ENCODE peak calls at places on chromosome 9, in four cellular contexts. H is AG04450, W is testis, N is brain microvascular endothelial cell. T is an unnamed sample.

GRCh38 chr9:78539904-78540303 is 243.0 kb downstream of the PSAT1 start:
- DNase-seq in W (no peak), N (peak; percentile 68), H (peak; percentile 4), T (no peak)

GRCh38 chr9:91782711-91783214 is 167.3 kb downstream of the ROR2 start:
- DNase-seq in N (no peak), H (no peak), W (peak; percentile 9), T (no peak)

GRCh38 chr9:126860757-126861466 is 473 bp downstream of the ZBTB34 start:
- DNase-seq in H (no peak), N (no peak), W (peak; percentile 48), T (peak; percentile 52)

GRCh38 chr9:136857606-136858412 is 5.7 kb downstream of the MAMDC4 start:
- DNase-seq in W (no peak), N (no peak), H (no peak), T (no peak)

GRCh38 chr9:77707696-77708095 is 59.6 kb upstream of the GNA14 start:
- DNase-seq in N (peak; percentile 97), H (peak; percentile 95), W (no peak), T (peak; percentile 99)

GRCh38 chr9:127860260-127860659 is 5.8 kb upstream of the ENG start:
- DNase-seq in N (no peak), W (peak; percentile 86), H (no peak), T (peak; percentile 71)

GRCh38 chr9:15059003-15059402 is 148.8 kb upstream of the FREM1 start:
- DNase-seq in H (no peak), N (no peak), W (no peak), T (no peak)

GRCh38 chr9:6793203-6793602 is 35.4 kb downstream of the KDM4C start:
- DNase-seq in N (no peak), H (no peak), W (no peak), T (no peak)

GRCh38 chr9:85004818-85005413 is 335.4 kb downstream of the NTRK2 start:
- DNase-seq in W (no peak), N (peak; percentile 1), H (no peak), T (peak; percentile 2)

GRCh38 chr9:93033541-93033940 is 25.0 kb upstream of the SUSD3 start:
- DNase-seq in W (no peak), H (no peak), N (no peak), T (peak; percentile 16)

GRCh38 chr9:12723409-12724028 is 30.3 kb downstream of the TYRP1 start:
- DNase-seq in H (no peak), W (no peak), N (no peak), T (peak; percentile 52)

GRCh38 chr9:19137282-19137681 is 10.0 kb upstream of the PLIN2 start:
- DNase-seq in W (no peak), H (no peak), N (peak; percentile 40), T (peak; percentile 48)

GRCh38 chr9:4380406-4380805 is 80.5 kb upstream of the GLIS3 start:
- DNase-seq in H (no peak), W (no peak), N (no peak), T (no peak)

GRCh38 chr9:6646028-6646636 is 603 bp upstream of the GLDC start:
- DNase-seq in H (no peak), W (no peak), N (no peak), T (no peak)

DNA sequence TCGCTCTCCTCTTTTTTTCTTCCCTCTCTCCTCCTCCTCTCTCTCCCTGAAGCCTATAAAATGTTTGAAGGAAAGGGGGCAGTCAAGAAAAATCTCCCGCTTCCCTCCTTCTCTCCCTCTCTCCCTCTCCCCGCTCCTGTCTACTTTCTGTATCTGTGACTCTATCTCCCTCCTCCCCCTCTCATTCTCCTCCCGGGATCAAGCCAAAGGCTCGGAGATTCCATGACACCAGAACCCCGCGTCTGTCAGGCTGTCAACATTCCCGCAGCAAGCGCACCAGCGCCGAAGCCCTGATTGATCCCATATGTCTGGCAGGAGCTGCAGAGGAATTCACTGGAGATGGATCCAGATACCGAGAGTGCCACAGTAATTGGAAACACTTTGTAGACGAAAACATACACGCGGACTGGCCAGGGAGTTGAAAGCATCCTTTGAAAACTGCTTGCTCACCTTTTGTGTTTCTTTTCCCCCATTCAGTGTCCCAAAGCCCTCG is 268 bp upstream of the SVEP1 start:
- DNase-seq in N (no peak), W (peak; percentile 20), H (no peak), T (peak; percentile 73)
- H3K4me3 ChIP-seq in N (peak overlapping the region; percentile 60), W (peak overlapping the region; percentile 57), H (peak overlapping the region; percentile 75), T (peak overlapping the region; percentile 69)

GRCh38 chr9:131606896-131607567 is 61.7 kb downstream of the PRRT1B start:
- DNase-seq in W (no peak), N (no peak), H (no peak), T (no peak)

GRCh38 chr9:131607591-131607990 is 62.3 kb downstream of the PRRT1B start:
- DNase-seq in W (no peak), H (no peak), N (no peak), T (no peak)

GRCh38 chr9:131609116-131609830 is 64.0 kb downstream of the PRRT1B start:
- DNase-seq in N (peak; percentile 32), W (peak; percentile 60), H (no peak), T (peak; percentile 69)

GRCh38 chr9:131610231-131610761 is 65.0 kb downstream of the PRRT1B start:
- DNase-seq in N (no peak), H (peak; percentile 45), W (no peak), T (peak; percentile 94)

DNA sequence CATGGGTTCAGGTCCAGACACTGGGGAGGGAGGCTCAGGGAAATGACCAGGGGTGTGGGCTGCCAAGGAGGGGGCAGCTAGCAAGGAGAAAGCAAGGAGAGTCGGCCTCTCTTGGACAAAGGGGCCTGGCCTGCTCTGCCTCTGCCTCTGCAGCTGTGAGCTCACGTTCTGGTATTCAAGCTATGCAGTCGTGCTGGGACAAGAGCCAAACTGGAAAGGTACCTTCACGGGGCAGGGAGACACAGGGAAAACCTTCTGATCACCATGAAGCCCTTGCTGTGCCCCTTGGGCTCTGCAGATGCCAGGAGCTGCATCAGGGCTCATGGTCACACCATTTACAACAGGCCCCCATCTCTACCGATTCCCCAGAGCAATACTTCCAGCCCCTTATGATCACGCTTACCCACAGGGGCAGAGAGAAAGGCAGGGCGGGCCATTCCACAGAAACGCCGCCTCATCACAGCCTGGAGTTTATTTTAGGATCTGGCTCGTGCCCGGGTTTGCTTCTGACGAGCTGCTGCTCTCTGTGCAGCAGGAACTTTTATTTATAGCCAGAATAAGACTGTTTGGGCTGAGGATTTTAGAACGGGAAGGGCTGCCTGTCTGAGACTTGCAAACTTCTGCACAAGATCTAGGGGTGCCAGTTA is 63.3 kb downstream of the PRRT1B start:
- DNase-seq in N (peak; percentile 83), H (peak; percentile 68), W (peak; percentile 82), T (peak; percentile 92)
- H3K4me3 ChIP-seq in N (no peak overlapping the region), H (peak overlapping the region; percentile 41), W (no peak overlapping the region), T (no peak overlapping the region)

DNA sequence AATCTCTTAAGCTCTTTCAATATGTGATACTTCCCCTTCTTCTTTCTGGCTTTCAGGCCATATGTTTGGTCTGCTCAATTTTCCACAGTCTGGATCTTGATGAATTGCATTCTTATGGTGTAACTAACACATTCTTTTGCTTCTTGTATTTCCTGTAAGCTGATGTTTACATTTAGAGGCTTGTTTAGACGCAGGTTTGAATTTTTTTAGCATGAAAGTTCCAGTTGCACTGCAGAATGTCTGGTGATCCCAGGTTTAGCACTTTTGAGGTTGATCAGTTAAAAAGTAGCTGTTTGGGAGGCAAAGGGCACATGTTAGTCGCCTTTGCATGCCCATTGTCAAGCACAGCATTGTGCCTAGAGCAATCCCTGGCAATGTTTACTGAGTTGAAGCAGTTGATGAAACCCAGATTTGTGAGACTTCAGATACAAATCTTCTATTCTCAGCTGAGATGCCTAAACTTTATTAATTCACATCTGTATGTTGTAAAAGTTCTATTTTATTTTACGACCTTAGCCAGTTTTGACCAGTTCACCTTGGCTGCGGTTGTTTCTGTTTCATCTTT is 59.6 kb upstream of the SPATA31C2 start:
- DNase-seq in H (peak; percentile 81), W (no peak), N (peak; percentile 34), T (no peak)
- H3K4me3 ChIP-seq in H (peak overlapping the region; percentile 49), W (no peak overlapping the region), N (no peak overlapping the region), T (no peak overlapping the region)

DNA sequence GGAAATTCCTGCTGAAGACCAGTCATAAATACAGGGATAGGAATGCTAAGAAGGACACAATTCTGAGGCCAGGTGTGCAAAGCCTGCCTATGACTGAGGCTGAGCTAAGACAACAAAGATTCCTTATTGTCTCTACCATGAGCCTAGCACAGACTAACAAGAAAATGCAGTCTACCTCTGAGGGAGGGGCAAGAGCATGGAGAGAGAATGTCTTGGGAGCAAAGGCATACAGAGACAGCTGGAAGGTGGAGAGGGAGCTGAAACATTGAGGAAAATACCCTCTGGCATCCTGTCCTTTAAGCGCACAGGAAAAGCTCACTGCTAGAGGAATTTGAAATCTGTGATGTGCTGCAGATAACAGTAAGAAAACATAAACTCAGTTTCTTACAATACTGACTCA is 8.8 kb upstream of the C9orf40 start:
- DNase-seq in W (no peak), N (no peak), H (no peak), T (no peak)
- H3K4me3 ChIP-seq in W (no peak overlapping the region), N (no peak overlapping the region), H (no peak overlapping the region), T (no peak overlapping the region)

GRCh38 chr9:132240860-132241482 is 79.1 kb downstream of the NTNG2 start:
- DNase-seq in H (peak; percentile 65), W (peak; percentile 98), N (peak; percentile 88), T (peak; percentile 97)
- H3K4me3 ChIP-seq in H (peak overlapping the region; percentile 62), W (peak overlapping the region; percentile 59), N (peak overlapping the region; percentile 59), T (peak overlapping the region; percentile 36)

DNA sequence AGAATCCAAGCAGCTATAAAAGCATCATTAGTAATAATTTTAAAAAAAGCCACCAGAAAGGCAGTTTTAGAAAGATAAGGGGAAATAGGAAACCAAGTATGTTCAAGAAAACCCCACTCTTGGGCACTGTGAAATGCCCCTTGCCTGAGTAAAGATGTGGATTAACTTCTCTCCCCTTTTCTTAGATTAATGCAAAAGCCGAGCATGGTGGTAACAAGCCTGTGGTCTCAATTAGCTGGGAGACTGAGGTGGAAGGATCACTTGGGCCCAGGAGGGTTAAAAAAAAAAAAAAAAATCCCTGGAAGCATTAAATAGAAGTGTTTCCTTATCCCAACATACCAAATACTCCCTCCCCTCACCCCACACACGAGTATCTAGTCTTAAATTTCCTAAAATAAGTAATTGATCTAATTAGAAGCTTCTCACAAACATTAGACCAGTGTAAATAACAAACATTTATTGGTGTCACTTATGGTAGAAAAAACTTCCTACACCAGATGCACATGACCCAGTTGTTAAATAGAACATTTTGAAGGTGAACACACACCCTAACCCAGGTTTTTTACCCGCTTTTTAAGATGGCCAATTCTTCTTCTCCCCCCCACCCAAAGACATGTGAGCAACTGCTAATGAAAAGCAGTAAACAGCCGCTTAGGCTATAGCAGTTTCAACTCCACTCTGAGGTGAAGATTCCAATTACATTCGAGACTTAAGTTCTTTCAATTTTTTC is 5.2 kb downstream of the HSPA5 start:
- DNase-seq in N (no peak), H (no peak), W (no peak), T (no peak)
- H3K4me3 ChIP-seq in N (peak overlapping the region; percentile 9), H (peak overlapping the region; percentile 51), W (no peak overlapping the region), T (peak overlapping the region; percentile 16)

DNA sequence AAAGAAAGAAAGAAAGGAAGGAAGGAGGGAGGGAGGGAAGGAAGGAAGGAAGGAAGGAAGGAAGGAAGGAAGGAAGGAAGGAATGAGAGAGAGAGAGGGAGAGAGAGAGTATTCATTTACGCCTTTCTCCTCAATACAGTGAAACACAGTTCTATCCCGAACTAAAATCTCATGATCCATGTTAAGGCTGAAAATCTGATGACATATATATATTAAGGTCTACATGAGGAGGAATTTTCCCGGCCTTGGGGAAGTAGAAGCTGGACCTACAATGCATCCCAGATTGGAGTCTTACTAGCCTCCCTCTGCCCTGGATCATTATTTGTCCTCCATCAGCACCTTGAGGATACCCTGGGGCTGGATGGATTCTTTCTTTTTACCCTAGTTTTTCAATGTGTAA is 95.1 kb upstream of the DAPK1 start:
- DNase-seq in W (no peak), H (no peak), N (no peak), T (no peak)
- H3K4me3 ChIP-seq in W (no peak overlapping the region), H (no peak overlapping the region), N (no peak overlapping the region), T (no peak overlapping the region)